ENCODE peak calls at places on chromosomes 6 and 20, in seven cellular contexts. Z is ovary, K is stomach, N is sigmoid colon, Y is tibial nerve, J is A549, D is transverse colon. M is an unnamed sample.

GRCh38 chr20:56826306-56826970 is 197.3 kb downstream of the TFAP2C start:
- DNase-seq in K (no peak), Y (no peak), D (no peak), J (no peak), Z (no peak), N (peak), M (no peak)

GRCh38 chr6:155483858-155484257 is 28.2 kb upstream of the NOX3 start:
- DNase-seq in J (no peak), K (no peak), Y (no peak), Z (no peak), N (no peak), D (no peak), M (no peak)

GRCh38 chr6:31053873-31054272 is 43.6 kb downstream of the MUC22 start:
- DNase-seq in J (no peak), Z (no peak), D (no peak), K (no peak), Y (no peak), N (no peak), M (no peak)

GRCh38 chr20:20551409-20551808 is 161.0 kb downstream of the RALGAPA2 start:
- DNase-seq in K (no peak), D (no peak), Z (no peak), J (no peak), N (no peak), Y (no peak), M (no peak)

GRCh38 chr20:46011631-46012482 is 3.1 kb downstream of the MMP9 start:
- DNase-seq in D (peak), K (peak), J (peak), Z (no peak), Y (no peak), N (peak), M (no peak)

GRCh38 chr6:8108759-8109539 is 6.6 kb upstream of the EEF1E1 start:
- DNase-seq in Y (no peak), J (no peak), Z (no peak), D (no peak), N (no peak), K (no peak), M (no peak)

GRCh38 chr20:3843490-3843889 is 3.1 kb upstream of the MAVS start:
- DNase-seq in D (peak), J (peak), Z (no peak), N (no peak), Y (no peak), K (no peak), M (no peak)

GRCh38 chr6:17361013-17361412 is 32.4 kb upstream of the CAP2 start:
- DNase-seq in Y (no peak), D (no peak), K (no peak), Z (no peak), N (no peak), J (no peak), M (no peak)

GRCh38 chr6:98039443-98039842 is 756.4 kb upstream of the MMS22L start:
- DNase-seq in N (no peak), D (no peak), Y (no peak), K (no peak), J (no peak), Z (no peak), M (no peak)

GRCh38 chr20:48209102-48209501 is 423.8 kb upstream of the SULF2 start:
- DNase-seq in J (no peak), K (no peak), Z (no peak), Y (no peak), N (no peak), D (no peak), M (no peak)

GRCh38 chr6:157769776-157770430 is 53.1 kb upstream of the SNX9 start:
- DNase-seq in Y (no peak), N (no peak), K (no peak), D (no peak), Z (no peak), J (no peak), M (no peak)

GRCh38 chr6:137816133-137816579 is 50.9 kb upstream of the TNFAIP3 start:
- DNase-seq in N (no peak), K (no peak), Z (no peak), J (no peak), Y (no peak), D (no peak), M (no peak)

GRCh38 chr6:116136373-116136772 is 10.4 kb upstream of the COL10A1 start:
- DNase-seq in D (no peak), J (no peak), N (no peak), Y (no peak), K (no peak), Z (no peak), M (no peak)

GRCh38 chr20:49485563-49485962 is 3.1 kb upstream of the KCNB1 start:
- DNase-seq in D (no peak), J (no peak), K (no peak), Y (no peak), N (no peak), Z (no peak), M (no peak)

GRCh38 chr6:3261921-3262320 is 3.2 kb downstream of the PSMG4 start:
- DNase-seq in Y (no peak), D (no peak), N (no peak), Z (no peak), J (no peak), K (no peak), M (no peak)

GRCh38 chr6:24632573-24632972 is 13.4 kb downstream of the KIAA0319 start:
- DNase-seq in K (no peak), N (no peak), D (no peak), J (no peak), Y (no peak), Z (no peak), M (no peak)

GRCh38 chr20:60422848-60423247 is 464.6 kb downstream of the CDH26 start:
- DNase-seq in J (no peak), K (no peak), Z (no peak), Y (no peak), N (no peak), D (no peak), M (no peak)

GRCh38 chr20:26216025-26216424 is 519.4 kb upstream of the ZNF337 start:
- DNase-seq in Z (no peak), Y (no peak), N (no peak), K (no peak), D (no peak), J (no peak), M (no peak)

GRCh38 chr6:35381132-35381531 is 38.8 kb downstream of the PPARD start:
- DNase-seq in J (no peak), Z (no peak), D (no peak), Y (no peak), N (no peak), K (no peak), M (no peak)

GRCh38 chr20:45114465-45115385 is at the start of gene WFDC5:
- DNase-seq in N (no peak), D (no peak), K (no peak), J (no peak), Z (no peak), Y (no peak), M (no peak)

GRCh38 chr6:83429857-83430605 is 820 bp downstream of the ME1 start:
- DNase-seq in K (peak), J (no peak), D (peak), Y (no peak), Z (peak), N (no peak), M (no peak)

GRCh38 chr20:24118781-24119175 is 130.2 kb upstream of the GGTLC1 start:
- DNase-seq in K (no peak), J (no peak), Z (peak), D (no peak), N (peak), Y (no peak), M (no peak)

GRCh38 chr20:53859684-53860083 is 210.7 kb downstream of the BCAS1 start:
- DNase-seq in N (peak), J (no peak), D (peak), Y (peak), Z (no peak), K (no peak), M (no peak)

GRCh38 chr6:107108201-107108890 is 7.0 kb downstream of the BEND3 start:
- DNase-seq in N (peak), Y (no peak), Z (no peak), J (no peak), K (no peak), D (no peak), M (no peak)

GRCh38 chr6:13445005-13445743 is 42.2 kb downstream of the GFOD1 start:
- DNase-seq in Z (peak), N (peak), D (peak), Y (peak), K (peak), J (no peak), M (peak)

GRCh38 chr6:38714239-38715015 is 684 bp upstream of the DNAH8 start:
- DNase-seq in D (no peak), Z (no peak), N (no peak), K (no peak), J (no peak), Y (no peak), M (no peak)

GRCh38 chr20:57256205-57256604 is 10.2 kb downstream of the BMP7 start:
- DNase-seq in D (no peak), K (no peak), J (no peak), Y (no peak), N (no peak), Z (no peak), M (no peak)

GRCh38 chr6:41682056-41682477 is 43.8 kb downstream of the MDFI start:
- DNase-seq in J (peak), Z (peak), N (peak), D (peak), Y (peak), K (peak), M (peak)

GRCh38 chr20:19338960-19339359 is 126.5 kb downstream of the SLC24A3 start:
- DNase-seq in Z (no peak), D (no peak), Y (no peak), J (no peak), N (no peak), K (no peak), M (no peak)

GRCh38 chr6:30450908-30451818 is 38.1 kb upstream of the HLA-E start:
- DNase-seq in N (peak), D (peak), K (peak), Y (no peak), Z (peak), J (no peak), M (no peak)

GRCh38 chr20:11176431-11176830 is 502.6 kb upstream of the JAG1 start:
- DNase-seq in Y (no peak), D (no peak), Z (no peak), J (no peak), K (no peak), N (no peak), M (no peak)

GRCh38 chr6:3561745-3562144 is 104.9 kb upstream of the SLC22A23 start:
- DNase-seq in J (no peak), N (no peak), D (no peak), Y (no peak), K (no peak), Z (no peak), M (no peak)

GRCh38 chr6:158663465-158664167 is 13.8 kb downstream of the SYTL3 start:
- DNase-seq in J (no peak), K (peak), N (no peak), Z (no peak), Y (no peak), D (no peak), M (no peak)

GRCh38 chr6:163525926-163526325 is 111.4 kb downstream of the QKI start:
- DNase-seq in Z (no peak), J (no peak), Y (no peak), K (no peak), N (no peak), D (no peak), M (no peak)

GRCh38 chr6:113570176-113570575 is 287.0 kb upstream of the MARCKS start:
- DNase-seq in Z (no peak), Y (no peak), N (no peak), K (no peak), D (no peak), J (no peak), M (no peak)

GRCh38 chr6:129485746-129486145 is 224.2 kb downstream of the ARHGAP18 start:
- DNase-seq in Y (no peak), K (no peak), N (no peak), J (no peak), D (no peak), Z (no peak), M (no peak)

GRCh38 chr6:10478187-10479040 is 42.7 kb upstream of the GCNT2 start:
- DNase-seq in N (no peak), Z (no peak), Y (no peak), J (peak), D (no peak), K (no peak), M (no peak)

GRCh38 chr6:19472168-19472567 is 365.0 kb upstream of the ID4 start:
- DNase-seq in Z (no peak), J (peak), K (no peak), D (no peak), N (no peak), Y (no peak), M (no peak)

DNA sequence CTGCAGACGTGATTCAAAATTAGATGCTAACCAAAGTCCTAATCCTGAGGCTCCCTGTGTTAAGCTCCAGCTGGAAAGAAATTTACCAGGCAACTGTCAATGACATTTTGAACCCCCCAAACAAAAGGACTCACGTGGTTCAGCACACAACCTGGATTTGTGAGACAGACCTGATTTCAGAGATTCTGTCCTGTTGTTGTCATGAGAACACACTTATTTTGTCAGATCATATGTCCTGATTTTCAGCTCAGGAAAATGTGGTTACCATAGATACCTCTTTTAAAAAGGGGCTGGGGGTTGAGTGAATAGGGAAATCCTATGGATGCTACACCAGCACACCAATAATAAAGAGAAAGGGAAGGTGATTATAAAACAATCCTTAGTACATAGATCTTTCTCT is 61.6 kb downstream of the MTFR2 start:
- DNase-seq in N (no peak), K (no peak), J (no peak), D (no peak), Z (no peak), Y (no peak), M (no peak)
- TF ChIP-seq EP300 in N (no peak), K (no peak), J (no peak), D (no peak), Z (no peak), Y (no peak), M (no peak)

DNA sequence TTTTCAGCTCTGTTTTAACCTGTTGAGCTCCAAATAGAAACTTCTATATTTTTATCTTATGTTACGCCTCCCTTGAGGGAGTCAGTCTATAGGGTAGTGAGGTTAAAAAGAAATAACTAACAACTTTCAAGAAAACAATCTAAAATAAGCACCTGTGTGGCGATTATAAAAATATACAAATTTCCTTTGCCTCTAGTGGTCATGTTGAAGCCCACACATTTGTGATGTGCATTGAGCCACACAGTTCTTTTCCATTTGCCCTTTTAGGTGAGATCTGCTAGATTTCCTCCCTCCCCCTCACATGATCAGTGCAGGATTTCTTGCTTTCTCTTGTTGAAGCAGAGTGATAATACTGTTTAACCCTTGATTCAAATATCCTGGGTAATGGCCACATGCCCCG is 84.2 kb downstream of the MYB start:
- DNase-seq in D (no peak), Z (no peak), J (no peak), K (no peak), Y (no peak), N (no peak), M (no peak)
- TF ChIP-seq CTCF in D (no peak), Z (no peak), J (no peak), K (no peak), Y (no peak), N (no peak), M (no peak)

DNA sequence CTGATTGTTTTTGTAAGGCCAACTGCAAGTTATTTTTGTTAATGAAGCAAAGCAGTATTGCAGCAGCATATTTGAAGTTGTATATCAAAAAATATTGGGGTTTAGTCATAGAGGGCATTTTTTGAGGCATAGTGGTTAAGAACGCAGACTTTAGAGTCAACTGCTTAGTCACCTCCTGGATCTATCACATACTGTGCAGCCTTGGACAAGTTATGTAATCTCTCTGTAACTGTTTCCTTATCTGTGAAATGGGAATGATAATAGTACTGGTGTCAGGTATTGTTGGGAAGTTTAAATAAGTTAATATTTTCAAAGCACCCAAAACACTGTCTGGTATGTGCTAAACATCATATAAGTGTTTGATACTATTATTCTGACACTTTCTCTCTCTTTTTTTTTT is 27.2 kb upstream of the EFHC1 start:
- DNase-seq in Y (no peak), K (no peak), Z (no peak), D (no peak), J (no peak), N (no peak), M (no peak)
- TF ChIP-seq EP300 in Y (no peak), K (no peak), Z (no peak), D (no peak), J (no peak), N (no peak), M (no peak)

DNA sequence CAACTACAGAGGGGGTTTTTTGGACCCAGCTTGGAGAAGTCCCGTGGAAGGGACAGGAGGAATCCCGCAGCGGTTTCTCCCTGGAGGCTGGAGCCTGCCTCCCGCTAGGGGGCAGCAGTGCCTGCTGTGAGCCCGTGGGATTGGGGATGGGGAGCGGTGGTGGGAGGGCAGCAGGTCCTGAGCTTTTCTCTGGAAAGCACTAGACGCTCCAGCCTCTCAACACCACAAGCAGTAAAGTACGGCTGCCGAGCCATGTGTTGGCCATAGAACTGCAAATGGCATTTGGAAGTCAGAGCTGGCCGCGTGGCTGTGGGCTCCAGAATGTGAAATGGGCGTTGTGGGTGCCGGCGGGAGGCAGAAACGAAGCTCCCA is 47.8 kb downstream of the GMPR start:
- DNase-seq in Z (peak), D (no peak), K (no peak), Y (no peak), J (peak), N (no peak), M (no peak)
- TF ChIP-seq CTCF in Z (no peak), D (peak), K (no peak), Y (peak), J (peak), N (peak), M (peak)

GRCh38 chr20:18092890-18093289 is 35.2 kb upstream of the OVOL2 start:
- DNase-seq in J (no peak), Y (no peak), K (no peak), D (no peak), Z (no peak), N (no peak), M (no peak)
- TF ChIP-seq EP300 in J (no peak), Y (no peak), K (no peak), D (no peak), Z (no peak), N (no peak), M (no peak)

GRCh38 chr20:62549499-62550086 is 73.8 kb upstream of the GATA5 start:
- DNase-seq in D (no peak), K (no peak), Z (no peak), N (peak), Y (no peak), J (no peak), M (no peak)
- TF ChIP-seq CTCF in D (no peak), K (no peak), Z (no peak), N (no peak), Y (no peak), J (peak), M (no peak)

GRCh38 chr6:134195164-134195906 is 122.6 kb downstream of the SGK1 start:
- DNase-seq in K (no peak), N (no peak), D (no peak), J (no peak), Z (no peak), Y (no peak), M (no peak)

GRCh38 chr6:134198093-134198492 is 119.8 kb downstream of the SGK1 start:
- DNase-seq in Y (no peak), Z (no peak), J (peak), K (no peak), N (no peak), D (no peak), M (no peak)

GRCh38 chr6:134195985-134196384 is 121.9 kb downstream of the SGK1 start:
- DNase-seq in K (no peak), D (no peak), N (no peak), Y (no peak), Z (no peak), J (no peak), M (no peak)

GRCh38 chr6:134193536-134194521 is 124.1 kb downstream of the SGK1 start:
- DNase-seq in Y (no peak), J (no peak), N (no peak), K (no peak), D (no peak), Z (no peak), M (no peak)

GRCh38 chr6:134196568-134197301 is 121.2 kb downstream of the SGK1 start:
- DNase-seq in K (no peak), N (no peak), D (no peak), Y (no peak), J (no peak), Z (no peak), M (no peak)
- TF ChIP-seq EP300 in K (no peak), N (no peak), D (no peak), Y (no peak), J (no peak), Z (no peak), M (no peak)

GRCh38 chr6:36756761-36757160 is 59.1 kb downstream of the RAB44 start:
- DNase-seq in Z (no peak), N (no peak), D (no peak), J (no peak), Y (no peak), K (no peak), M (no peak)
- TF ChIP-seq CTCF in Z (no peak), N (no peak), D (no peak), J (no peak), Y (no peak), K (no peak), M (no peak)

GRCh38 chr6:44260451-44261297 is 3.3 kb upstream of the SLC35B2 start:
- DNase-seq in K (no peak), N (no peak), Z (no peak), J (no peak), D (no peak), Y (no peak), M (no peak)
- TF ChIP-seq EP300 in K (no peak), N (no peak), Z (no peak), J (no peak), D (no peak), Y (no peak), M (no peak)

GRCh38 chr6:109397020-109397419 is 14.8 kb upstream of the CD164 start:
- DNase-seq in Z (no peak), K (no peak), D (no peak), Y (no peak), N (no peak), J (no peak), M (no peak)
- TF ChIP-seq CTCF in Z (no peak), K (peak), D (peak), Y (peak), N (no peak), J (peak), M (peak)

M was measured in suprapubic skin.